ENCODE peak calls at places on chromosome 6, in five cellular contexts. T is NCI-H1092 treated with DMSO at 0.1 percent for 48 hours; D is progenitor cell of endocrine pancreas; X is stimulated activated CD4-positive, alpha-beta T cell treated with anti-CD3 and anti-CD28 coated beads, Interleukin-2, amount 100 ng/mL, for 24 hours; J is IMR-90. S is an unnamed sample.

GRCh38 chr6:11258260-11259237 is 26.1 kb upstream of the NEDD9 start:
- DNase-seq in T (no peak), D (no peak), X (no peak), J (no peak), S (no peak)

GRCh38 chr6:4973972-4974885 is 29.6 kb downstream of the RPP40 start:
- DNase-seq in T (peak; percentile 59), D (no peak), X (no peak), J (peak; percentile 72), S (no peak)

GRCh38 chr6:25014806-25015560 is 79.2 kb upstream of the RIPOR2 start:
- DNase-seq in T (peak; percentile 68), D (no peak), X (peak; percentile 39), J (peak; percentile 78), S (peak; percentile 23)

GRCh38 chr6:155273438-155273837 is 9.6 kb downstream of the CLDN20 start:
- DNase-seq in T (no peak), D (no peak), X (no peak), J (peak; percentile 93), S (no peak)

GRCh38 chr6:122669868-122670267 is 59.7 kb downstream of the PKIB start:
- DNase-seq in T (no peak), D (no peak), X (no peak), J (no peak), S (no peak)

GRCh38 chr6:549901-550300 is 107.0 kb downstream of the HUS1B start:
- DNase-seq in T (no peak), D (no peak), X (no peak), J (no peak), S (no peak)

GRCh38 chr6:167543602-167544506 is 219.0 kb downstream of the TTLL2 start:
- DNase-seq in T (peak; percentile 11), D (no peak), X (no peak), J (no peak), S (no peak)

GRCh38 chr6:47587503-47587902 is 109.9 kb downstream of the CD2AP start:
- DNase-seq in T (no peak), D (no peak), X (no peak), J (peak; percentile 45), S (no peak)

GRCh38 chr6:151242420-151242841 is 2.7 kb downstream of the AKAP12 start:
- DNase-seq in T (no peak), D (no peak), X (no peak), J (no peak), S (no peak)

GRCh38 chr6:89221109-89221508 is 4.0 kb upstream of the GABRR1 start:
- DNase-seq in T (no peak), D (no peak), X (no peak), J (no peak), S (no peak)

GRCh38 chr6:169457762-169458161 is 204.1 kb upstream of the THBS2 start:
- DNase-seq in T (no peak), D (no peak), X (no peak), J (no peak), S (no peak)

GRCh38 chr6:22332726-22333125 is 35.9 kb upstream of the PRL start:
- DNase-seq in T (no peak), D (no peak), X (no peak), J (no peak), S (no peak)

GRCh38 chr6:24856954-24857670 is 58.4 kb upstream of the ARMH2 start:
- DNase-seq in T (no peak), D (no peak), X (no peak), J (no peak), S (peak; percentile 24)

GRCh38 chr6:129567374-129567773 is 142.6 kb downstream of the ARHGAP18 start:
- DNase-seq in T (peak; percentile 0), D (no peak), X (peak; percentile 47), J (no peak), S (peak; percentile 30)

GRCh38 chr6:81962198-81962597 is 209.7 kb upstream of the TENT5A start:
- DNase-seq in T (no peak), D (no peak), X (no peak), J (no peak), S (no peak)

GRCh38 chr6:151119823-151120524 is 119.8 kb upstream of the AKAP12 start:
- DNase-seq in T (no peak), D (no peak), X (no peak), J (no peak), S (no peak)

GRCh38 chr6:3455121-3455489 is 1.7 kb downstream of the SLC22A23 start:
- DNase-seq in T (no peak), D (no peak), X (peak; percentile 50), J (no peak), S (no peak)

GRCh38 chr6:82571431-82571830 is 207.8 kb downstream of the TPBG start:
- DNase-seq in T (no peak), D (no peak), X (no peak), J (no peak), S (no peak)

GRCh38 chr6:53257001-53257400 is 91.7 kb downstream of the ELOVL5 start:
- DNase-seq in T (no peak), D (no peak), X (no peak), J (no peak), S (no peak)

GRCh38 chr6:26260110-26260637 is 104.8 kb upstream of the BTN3A2 start:
- DNase-seq in T (no peak), D (no peak), X (no peak), J (no peak), S (no peak)

GRCh38 chr6:5205035-5205469 is 55.7 kb downstream of the LYRM4 start:
- DNase-seq in T (no peak), D (no peak), X (no peak), J (no peak), S (no peak)

GRCh38 chr6:55299285-55299684 is 28.0 kb upstream of the GFRAL start:
- DNase-seq in T (peak; percentile 96), D (no peak), X (no peak), J (no peak), S (no peak)

GRCh38 chr6:149129401-149130077 is 188.0 kb upstream of the TAB2 start:
- DNase-seq in T (no peak), D (no peak), X (no peak), J (peak; percentile 65), S (no peak)

GRCh38 chr6:155352130-155352420 is 37.8 kb upstream of the TFB1M start:
- DNase-seq in T (no peak), D (no peak), X (no peak), J (no peak), S (no peak)

S was measured in NAMALWA.